ENCODE peak calls at places on chromosomes 7 and 10, in six cellular contexts. B is colonic mucosa, S is prostate gland, I is cardiac muscle cell, A is choroid plexus epithelial cell, V is mucosa of descending colon. G is an unnamed sample.

GRCh38 chr7:29253225-29253624 is 58.6 kb downstream of the CHN2 start:
- DNase-seq in B (no peak), S (no peak), I (no peak), A (no peak), V (no peak), G (no peak)

GRCh38 chr10:121245799-121246198 is 352.4 kb downstream of the FGFR2 start:
- DNase-seq in B (peak; percentile 42), S (peak; percentile 87), I (no peak), A (no peak), V (peak; percentile 46), G (peak; percentile 76)

GRCh38 chr7:153445641-153446040 is 606.6 kb upstream of the DPP6 start:
- DNase-seq in B (no peak), S (no peak), I (no peak), A (no peak), V (no peak), G (no peak)

GRCh38 chr10:110398419-110399162 is 93.9 kb upstream of the SMNDC1 start:
- DNase-seq in B (peak; percentile 90), S (peak; percentile 79), I (no peak), A (peak; percentile 94), V (peak; percentile 83), G (peak; percentile 100)

GRCh38 chr7:102272075-102272916 is 14.4 kb upstream of the SH2B2 start:
- DNase-seq in B (peak; percentile 82), S (peak; percentile 70), I (peak; percentile 79), A (peak; percentile 77), V (peak; percentile 90), G (peak; percentile 75)

GRCh38 chr7:121499526-121500123 is 103.5 kb upstream of the FAM3C start:
- DNase-seq in B (no peak), S (no peak), I (no peak), A (no peak), V (no peak), G (no peak)

GRCh38 chr7:156578978-156579430 is 61.6 kb upstream of the RNF32 start:
- DNase-seq in B (no peak), S (no peak), I (no peak), A (no peak), V (no peak), G (no peak)

GRCh38 chr10:49519717-49520116 is 19.2 kb downstream of the ERCC6 start:
- DNase-seq in B (no peak), S (no peak), I (no peak), A (no peak), V (no peak), G (no peak)

GRCh38 chr10:96090463-96090800 is 39.7 kb upstream of the ZNF518A start:
- DNase-seq in B (peak; percentile 22), S (no peak), I (no peak), A (no peak), V (no peak), G (no peak)

GRCh38 chr7:92397542-92397941 is 49.7 kb upstream of the GATAD1 start:
- DNase-seq in B (no peak), S (no peak), I (no peak), A (no peak), V (no peak), G (no peak)

GRCh38 chr7:19080076-19080475 is 37.4 kb downstream of the TWIST1 start:
- DNase-seq in B (no peak), S (no peak), I (no peak), A (no peak), V (no peak), G (no peak)

GRCh38 chr7:20804376-20804775 is 17.7 kb upstream of the SP8 start:
- DNase-seq in B (no peak), S (no peak), I (no peak), A (no peak), V (no peak), G (peak; percentile 53)

GRCh38 chr7:23017303-23017702 is 3.4 kb upstream of the HYCC1 start:
- DNase-seq in B (no peak), S (no peak), I (no peak), A (no peak), V (no peak), G (no peak)

GRCh38 chr10:77478248-77478963 is 159.2 kb downstream of the KCNMA1 start:
- DNase-seq in B (no peak), S (no peak), I (no peak), A (peak; percentile 83), V (no peak), G (peak; percentile 83)

GRCh38 chr10:131818510-131819234 is 82.1 kb upstream of the PPP2R2D start:
- DNase-seq in B (peak; percentile 11), S (no peak), I (no peak), A (no peak), V (no peak), G (no peak)

GRCh38 chr7:73565675-73566342 is 8.3 kb upstream of the BCL7B start:
- DNase-seq in B (no peak), S (no peak), I (no peak), A (peak; percentile 24), V (no peak), G (peak; percentile 41)

GRCh38 chr7:140230517-140230861 is 53.7 kb upstream of the KDM7A start:
- DNase-seq in B (peak; percentile 80), S (peak; percentile 26), I (no peak), A (no peak), V (peak; percentile 74), G (peak; percentile 35)

GRCh38 chr10:15879058-15879457 is 18.8 kb upstream of the MINDY3 start:
- DNase-seq in B (no peak), S (no peak), I (peak; percentile 15), A (peak; percentile 67), V (no peak), G (peak; percentile 55)

GRCh38 chr7:90629306-90629918 is 33.3 kb downstream of the CDK14 start:
- DNase-seq in B (peak; percentile 22), S (peak; percentile 34), I (peak; percentile 62), A (peak; percentile 78), V (peak; percentile 37), G (peak; percentile 72)

GRCh38 chr7:156147104-156147503 is 334.8 kb upstream of the SHH start:
- DNase-seq in B (no peak), S (no peak), I (no peak), A (no peak), V (no peak), G (no peak)

GRCh38 chr10:44477021-44477420 is 92.1 kb upstream of the CXCL12 start:
- DNase-seq in B (no peak), S (no peak), I (no peak), A (peak; percentile 61), V (no peak), G (no peak)

GRCh38 chr10:93138113-93138870 is 64.6 kb downstream of the CYP26A1 start:
- DNase-seq in B (peak; percentile 12), S (peak; percentile 58), I (no peak), A (no peak), V (no peak), G (peak; percentile 98)

GRCh38 chr10:34889004-34889869 is 74.1 kb upstream of the PARD3 start:
- DNase-seq in B (no peak), S (no peak), I (no peak), A (no peak), V (no peak), G (peak; percentile 52)

GRCh38 chr7:150717821-150718420 is 1.5 kb downstream of the GIMAP1 start:
- DNase-seq in B (no peak), S (no peak), I (no peak), A (no peak), V (no peak), G (no peak)

GRCh38 chr7:150716939-150717338 is 526 bp downstream of the GIMAP1 start:
- DNase-seq in B (no peak), S (no peak), I (no peak), A (no peak), V (no peak), G (no peak)

GRCh38 chr7:150715738-150716137 is 675 bp upstream of the GIMAP1 start:
- DNase-seq in B (no peak), S (no peak), I (no peak), A (no peak), V (no peak), G (no peak)

GRCh38 chr7:150715293-150715692 is 1.1 kb upstream of the GIMAP1 start:
- DNase-seq in B (no peak), S (no peak), I (no peak), A (no peak), V (no peak), G (no peak)

DNA sequence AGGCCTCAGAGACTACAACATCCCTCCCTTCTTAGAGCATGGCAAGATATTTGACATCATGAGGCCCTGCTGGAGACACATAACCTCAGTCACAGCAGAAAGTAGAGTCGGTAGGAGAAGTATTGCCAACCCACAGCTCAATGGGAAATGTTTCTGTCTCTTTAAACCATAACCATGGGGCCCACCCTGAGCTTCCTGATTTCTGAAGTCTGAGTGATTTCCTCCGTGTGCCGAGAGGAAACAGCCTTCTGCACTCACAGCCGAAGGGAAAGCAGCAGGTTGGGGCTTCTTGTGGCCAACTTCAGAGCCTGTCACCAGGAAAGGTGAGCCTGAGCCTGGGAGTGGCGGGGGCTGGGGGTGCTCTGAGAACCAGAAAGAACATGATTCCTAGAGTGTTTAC is at the start of gene GIMAP1:
- DNase-seq in B (no peak), S (no peak), I (no peak), A (no peak), V (peak; percentile 58), G (no peak)
- TF ChIP-seq CTCF in B (no peak), S (no peak), I (no peak), A (no peak), V (no peak), G (no peak)

GRCh38 chr7:87059525-87060287 is at the start of gene ELAPOR2:
- DNase-seq in B (peak; percentile 81), S (peak; percentile 47), I (peak; percentile 92), A (peak; percentile 15), V (peak; percentile 81), G (peak; percentile 62)
- H3K4me3 ChIP-seq in B (peak within 1 kb of the TSS; percentile 47), S (peak within 1 kb of the TSS; percentile 50), I (peak within 1 kb of the TSS; percentile 90), A (peak within 1 kb of the TSS; percentile 47), V (peak within 1 kb of the TSS; percentile 44), G (peak within 1 kb of the TSS; percentile 41)

DNA sequence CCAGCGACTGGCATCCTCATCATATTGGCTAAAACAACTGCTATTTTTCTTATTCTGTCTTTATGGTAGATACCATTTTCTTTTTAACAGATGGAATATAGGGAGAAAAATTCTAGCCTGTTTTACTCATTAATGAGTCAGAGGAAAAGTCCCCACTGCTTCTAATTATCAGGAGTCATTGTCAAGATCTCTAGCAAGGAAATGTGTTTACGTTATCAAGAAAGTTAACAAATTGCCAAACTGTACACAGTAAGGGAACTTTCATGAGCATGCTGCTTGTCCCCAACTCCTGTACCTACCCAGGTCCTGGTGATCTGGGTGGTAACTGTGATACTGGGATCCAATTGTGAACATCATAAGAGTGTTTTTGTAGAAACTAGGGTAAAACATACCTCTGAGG is 117.6 kb upstream of the KIAA1217 start:
- DNase-seq in B (no peak), S (no peak), I (no peak), A (no peak), V (no peak), G (no peak)
- TF ChIP-seq CTCF in B (no peak), S (no peak), I (no peak), A (no peak), V (no peak), G (no peak)

GRCh38 chr10:14560274-14560673 is 214.4 kb downstream of the FAM107B start:
- DNase-seq in B (peak; percentile 18), S (no peak), I (peak; percentile 26), A (peak; percentile 31), V (no peak), G (peak; percentile 99)

GRCh38 chr10:14563359-14563758 is 211.3 kb downstream of the FAM107B start:
- DNase-seq in B (no peak), S (no peak), I (no peak), A (no peak), V (no peak), G (no peak)

GRCh38 chr10:14562615-14563214 is 212.0 kb downstream of the FAM107B start:
- DNase-seq in B (peak; percentile 16), S (no peak), I (no peak), A (no peak), V (no peak), G (no peak)

GRCh38 chr10:14560794-14561765 is 213.6 kb downstream of the FAM107B start:
- DNase-seq in B (peak; percentile 21), S (no peak), I (no peak), A (no peak), V (no peak), G (no peak)

GRCh38 chr10:14562197-14562596 is 212.5 kb downstream of the FAM107B start:
- DNase-seq in B (no peak), S (no peak), I (no peak), A (no peak), V (no peak), G (no peak)
- H3K4me3 ChIP-seq in B (no peak overlapping the region), S (no peak overlapping the region), I (no peak overlapping the region), A (no peak overlapping the region), V (no peak overlapping the region), G (no peak overlapping the region)

G was measured in epithelial cell of esophagus.